ENCODE peak calls at places on chromosomes 11 and 22, in eight cellular contexts. T, Q, U, S, J, R, G and Y are unnamed samples.

GRCh38 chr11:31499576-31500178 is 9.7 kb downstream of the IMMP1L start:
- DNase-seq in T (peak; percentile 49), Q (no peak), U (no peak), S (no peak), J (no peak), R (no peak), G (no peak), Y (no peak)

GRCh38 chr11:44445500-44446340 is 119.7 kb upstream of the CD82 start:
- DNase-seq in T (no peak), Q (no peak), U (no peak), S (no peak), J (peak; percentile 10), R (no peak), G (no peak), Y (peak; percentile 47)

GRCh38 chr22:29205598-29206371 is at the start of gene EMID1:
- DNase-seq in T (no peak), Q (no peak), U (no peak), S (no peak), J (peak; percentile 61), R (no peak), G (no peak), Y (no peak)

GRCh38 chr22:30310881-30311771 is 15.6 kb downstream of the TBC1D10A start:
- DNase-seq in T (no peak), Q (peak; percentile 87), U (no peak), S (no peak), J (peak; percentile 92), R (no peak), G (peak; percentile 60), Y (peak; percentile 29)

GRCh38 chr22:35510481-35510934 is 30.1 kb upstream of the RASD2 start:
- DNase-seq in T (no peak), Q (no peak), U (no peak), S (no peak), J (no peak), R (no peak), G (no peak), Y (no peak)

GRCh38 chr22:17606472-17606871 is 22.1 kb downstream of the ATP6V1E1 start:
- DNase-seq in T (no peak), Q (no peak), U (no peak), S (no peak), J (no peak), R (no peak), G (no peak), Y (peak; percentile 25)

GRCh38 chr11:39365809-39366436 is 2093.5 kb downstream of the LRRC4C start:
- DNase-seq in T (peak; percentile 17), Q (peak; percentile 17), U (no peak), S (no peak), J (no peak), R (no peak), G (no peak), Y (peak; percentile 20)

GRCh38 chr11:22582011-22582410 is 43.6 kb downstream of the FANCF start:
- DNase-seq in T (no peak), Q (no peak), U (no peak), S (no peak), J (no peak), R (no peak), G (no peak), Y (no peak)

GRCh38 chr22:49155039-49155808 is 672.4 kb downstream of the BRD1 start:
- DNase-seq in T (no peak), Q (no peak), U (no peak), S (no peak), J (no peak), R (no peak), G (no peak), Y (no peak)

GRCh38 chr22:31618471-31619176 is 43.4 kb downstream of the PISD start:
- DNase-seq in T (no peak), Q (no peak), U (no peak), S (no peak), J (no peak), R (no peak), G (no peak), Y (peak; percentile 52)

GRCh38 chr11:31809857-31810778 is 1.0 kb downstream of the PAX6 start:
- DNase-seq in T (peak; percentile 62), Q (no peak), U (no peak), S (no peak), J (no peak), R (no peak), G (peak; percentile 43), Y (peak; percentile 54)

GRCh38 chr22:40348025-40348658 is 1.8 kb downstream of the ADSL start:
- DNase-seq in T (peak; percentile 60), Q (peak; percentile 31), U (peak; percentile 55), S (peak; percentile 62), J (peak; percentile 58), R (peak; percentile 43), G (peak; percentile 85), Y (peak; percentile 64)

GRCh38 chr11:46238078-46238966 is 39.1 kb upstream of the CREB3L1 start:
- DNase-seq in T (peak; percentile 59), Q (peak; percentile 18), U (peak; percentile 36), S (peak; percentile 55), J (peak; percentile 74), R (peak; percentile 23), G (peak; percentile 69), Y (no peak)